ENCODE peak calls at places on chromosomes 3 and 15, in six cellular contexts. One of them, this sample, is unnamed.

GRCh38 chr3:87026246-87026645 is 35.3 kb upstream of the VGLL3 start:
- DNase-seq in K562: no peak
- DNase-seq in NCI-H2081: no peak
- DNase-seq in astrocyte of the spinal cord: no peak
- DNase-seq in skeletal muscle cell: no peak
- DNase-seq in stimulated activated CD4-positive, alpha-beta T cell treated with anti-CD3 and anti-CD28 coated beads, TNF-alpha, amount 100 ng/mL, for 1 hour: no peak
- DNase-seq in this sample: no peak

GRCh38 chr3:131361464-131362421 is 19.8 kb upstream of the NUDT16 start:
- DNase-seq in K562: peak; percentile 83
- DNase-seq in NCI-H2081: peak; percentile 15
- DNase-seq in astrocyte of the spinal cord: peak; percentile 45
- DNase-seq in skeletal muscle cell: no peak
- DNase-seq in stimulated activated CD4-positive, alpha-beta T cell treated with anti-CD3 and anti-CD28 coated beads, TNF-alpha, amount 100 ng/mL, for 1 hour: no peak
- DNase-seq in this sample: no peak

GRCh38 chr3:144963810-144964209 is 992.2 kb downstream of the DIPK2A start:
- DNase-seq in K562: no peak
- DNase-seq in NCI-H2081: no peak
- DNase-seq in astrocyte of the spinal cord: no peak
- DNase-seq in skeletal muscle cell: no peak
- DNase-seq in stimulated activated CD4-positive, alpha-beta T cell treated with anti-CD3 and anti-CD28 coated beads, TNF-alpha, amount 100 ng/mL, for 1 hour: no peak
- DNase-seq in this sample: no peak

GRCh38 chr3:50248387-50248786 is 12.4 kb downstream of the GNAI2 start:
- DNase-seq in K562: no peak
- DNase-seq in NCI-H2081: no peak
- DNase-seq in astrocyte of the spinal cord: no peak
- DNase-seq in skeletal muscle cell: no peak
- DNase-seq in stimulated activated CD4-positive, alpha-beta T cell treated with anti-CD3 and anti-CD28 coated beads, TNF-alpha, amount 100 ng/mL, for 1 hour: no peak
- DNase-seq in this sample: peak; percentile 67

GRCh38 chr3:74057169-74057568 is 432.4 kb upstream of the PDZRN3 start:
- DNase-seq in K562: no peak
- DNase-seq in NCI-H2081: no peak
- DNase-seq in astrocyte of the spinal cord: no peak
- DNase-seq in skeletal muscle cell: no peak
- DNase-seq in stimulated activated CD4-positive, alpha-beta T cell treated with anti-CD3 and anti-CD28 coated beads, TNF-alpha, amount 100 ng/mL, for 1 hour: no peak
- DNase-seq in this sample: no peak

GRCh38 chr3:148203263-148204010 is 494.3 kb upstream of the AGTR1 start:
- DNase-seq in K562: no peak
- DNase-seq in NCI-H2081: no peak
- DNase-seq in astrocyte of the spinal cord: no peak
- DNase-seq in skeletal muscle cell: no peak
- DNase-seq in stimulated activated CD4-positive, alpha-beta T cell treated with anti-CD3 and anti-CD28 coated beads, TNF-alpha, amount 100 ng/mL, for 1 hour: no peak
- DNase-seq in this sample: no peak

GRCh38 chr15:42048821-42049200 is 28.0 kb upstream of the PLA2G4E start:
- DNase-seq in K562: no peak
- DNase-seq in NCI-H2081: no peak
- DNase-seq in astrocyte of the spinal cord: no peak
- DNase-seq in skeletal muscle cell: no peak
- DNase-seq in stimulated activated CD4-positive, alpha-beta T cell treated with anti-CD3 and anti-CD28 coated beads, TNF-alpha, amount 100 ng/mL, for 1 hour: no peak
- DNase-seq in this sample: no peak

GRCh38 chr15:51936119-51936478 is 35.5 kb downstream of the LEO1 start:
- DNase-seq in K562: no peak
- DNase-seq in NCI-H2081: no peak
- DNase-seq in astrocyte of the spinal cord: no peak
- DNase-seq in skeletal muscle cell: no peak
- DNase-seq in stimulated activated CD4-positive, alpha-beta T cell treated with anti-CD3 and anti-CD28 coated beads, TNF-alpha, amount 100 ng/mL, for 1 hour: no peak
- DNase-seq in this sample: no peak

GRCh38 chr3:113728661-113729060 is 17.4 kb downstream of the NAA50 start:
- DNase-seq in K562: no peak
- DNase-seq in NCI-H2081: no peak
- DNase-seq in astrocyte of the spinal cord: no peak
- DNase-seq in skeletal muscle cell: no peak
- DNase-seq in stimulated activated CD4-positive, alpha-beta T cell treated with anti-CD3 and anti-CD28 coated beads, TNF-alpha, amount 100 ng/mL, for 1 hour: no peak
- DNase-seq in this sample: no peak

GRCh38 chr3:185807455-185808068 is 17.3 kb downstream of the IGF2BP2 start:
- DNase-seq in K562: peak; percentile 23
- DNase-seq in NCI-H2081: no peak
- DNase-seq in astrocyte of the spinal cord: peak; percentile 98
- DNase-seq in skeletal muscle cell: peak; percentile 76
- DNase-seq in stimulated activated CD4-positive, alpha-beta T cell treated with anti-CD3 and anti-CD28 coated beads, TNF-alpha, amount 100 ng/mL, for 1 hour: no peak
- DNase-seq in this sample: peak; percentile 73

GRCh38 chr15:31970007-31970406 is 60.3 kb upstream of the CHRNA7 start:
- DNase-seq in K562: no peak
- DNase-seq in NCI-H2081: no peak
- DNase-seq in astrocyte of the spinal cord: no peak
- DNase-seq in skeletal muscle cell: no peak
- DNase-seq in stimulated activated CD4-positive, alpha-beta T cell treated with anti-CD3 and anti-CD28 coated beads, TNF-alpha, amount 100 ng/mL, for 1 hour: no peak
- DNase-seq in this sample: no peak

GRCh38 chr15:99110581-99111320 is 5.9 kb downstream of the SYNM start:
- DNase-seq in K562: no peak
- DNase-seq in NCI-H2081: no peak
- DNase-seq in astrocyte of the spinal cord: peak; percentile 30
- DNase-seq in skeletal muscle cell: no peak
- DNase-seq in stimulated activated CD4-positive, alpha-beta T cell treated with anti-CD3 and anti-CD28 coated beads, TNF-alpha, amount 100 ng/mL, for 1 hour: no peak
- DNase-seq in this sample: no peak

GRCh38 chr3:42489116-42489936 is 13.1 kb upstream of the VIPR1 start:
- DNase-seq in K562: peak; percentile 62
- DNase-seq in NCI-H2081: no peak
- DNase-seq in astrocyte of the spinal cord: no peak
- DNase-seq in skeletal muscle cell: no peak
- DNase-seq in stimulated activated CD4-positive, alpha-beta T cell treated with anti-CD3 and anti-CD28 coated beads, TNF-alpha, amount 100 ng/mL, for 1 hour: no peak
- DNase-seq in this sample: no peak

GRCh38 chr15:69974321-69974720 is 123.4 kb downstream of the TLE3 start:
- DNase-seq in K562: no peak
- DNase-seq in NCI-H2081: no peak
- DNase-seq in astrocyte of the spinal cord: no peak
- DNase-seq in skeletal muscle cell: no peak
- DNase-seq in stimulated activated CD4-positive, alpha-beta T cell treated with anti-CD3 and anti-CD28 coated beads, TNF-alpha, amount 100 ng/mL, for 1 hour: no peak
- DNase-seq in this sample: no peak

GRCh38 chr3:9946112-9947024 is 5.8 kb downstream of the PRRT3 start:
- DNase-seq in K562: no peak
- DNase-seq in NCI-H2081: peak; percentile 78
- DNase-seq in astrocyte of the spinal cord: peak; percentile 91
- DNase-seq in skeletal muscle cell: peak; percentile 67
- DNase-seq in stimulated activated CD4-positive, alpha-beta T cell treated with anti-CD3 and anti-CD28 coated beads, TNF-alpha, amount 100 ng/mL, for 1 hour: peak; percentile 65
- DNase-seq in this sample: peak; percentile 79

GRCh38 chr3:147881933-147882332 is 472.8 kb downstream of the ZIC1 start:
- DNase-seq in K562: no peak
- DNase-seq in NCI-H2081: no peak
- DNase-seq in astrocyte of the spinal cord: no peak
- DNase-seq in skeletal muscle cell: no peak
- DNase-seq in stimulated activated CD4-positive, alpha-beta T cell treated with anti-CD3 and anti-CD28 coated beads, TNF-alpha, amount 100 ng/mL, for 1 hour: no peak
- DNase-seq in this sample: no peak

GRCh38 chr15:68725736-68726135 is 95.0 kb downstream of the ANP32A start:
- DNase-seq in K562: no peak
- DNase-seq in NCI-H2081: no peak
- DNase-seq in astrocyte of the spinal cord: no peak
- DNase-seq in skeletal muscle cell: no peak
- DNase-seq in stimulated activated CD4-positive, alpha-beta T cell treated with anti-CD3 and anti-CD28 coated beads, TNF-alpha, amount 100 ng/mL, for 1 hour: no peak
- DNase-seq in this sample: no peak

GRCh38 chr15:100211855-100212850 is 129.6 kb downstream of the ADAMTS17 start:
- DNase-seq in K562: no peak
- DNase-seq in NCI-H2081: no peak
- DNase-seq in astrocyte of the spinal cord: no peak
- DNase-seq in skeletal muscle cell: no peak
- DNase-seq in stimulated activated CD4-positive, alpha-beta T cell treated with anti-CD3 and anti-CD28 coated beads, TNF-alpha, amount 100 ng/mL, for 1 hour: no peak
- DNase-seq in this sample: no peak

GRCh38 chr3:121942116-121942786 is 48.0 kb downstream of the SLC15A2 start:
- DNase-seq in K562: no peak
- DNase-seq in NCI-H2081: no peak
- DNase-seq in astrocyte of the spinal cord: no peak
- DNase-seq in skeletal muscle cell: no peak
- DNase-seq in stimulated activated CD4-positive, alpha-beta T cell treated with anti-CD3 and anti-CD28 coated beads, TNF-alpha, amount 100 ng/mL, for 1 hour: no peak
- DNase-seq in this sample: no peak

GRCh38 chr3:11671648-11672100 is 28.0 kb upstream of the VGLL4 start:
- DNase-seq in K562: no peak
- DNase-seq in NCI-H2081: no peak
- DNase-seq in astrocyte of the spinal cord: peak; percentile 49
- DNase-seq in skeletal muscle cell: no peak
- DNase-seq in stimulated activated CD4-positive, alpha-beta T cell treated with anti-CD3 and anti-CD28 coated beads, TNF-alpha, amount 100 ng/mL, for 1 hour: no peak
- DNase-seq in this sample: peak; percentile 31

GRCh38 chr3:8441969-8442559 is 59.6 kb upstream of the LMCD1 start:
- DNase-seq in K562: peak; percentile 53
- DNase-seq in NCI-H2081: peak; percentile 32
- DNase-seq in astrocyte of the spinal cord: peak; percentile 75
- DNase-seq in skeletal muscle cell: no peak
- DNase-seq in stimulated activated CD4-positive, alpha-beta T cell treated with anti-CD3 and anti-CD28 coated beads, TNF-alpha, amount 100 ng/mL, for 1 hour: no peak
- DNase-seq in this sample: peak; percentile 81

GRCh38 chr3:64152100-64152499 is 73.2 kb downstream of the PRICKLE2 start:
- DNase-seq in K562: no peak
- DNase-seq in NCI-H2081: no peak
- DNase-seq in astrocyte of the spinal cord: peak; percentile 85
- DNase-seq in skeletal muscle cell: peak; percentile 75
- DNase-seq in stimulated activated CD4-positive, alpha-beta T cell treated with anti-CD3 and anti-CD28 coated beads, TNF-alpha, amount 100 ng/mL, for 1 hour: no peak
- DNase-seq in this sample: no peak

This sample was measured in myocyte.